ENCODE peak calls at places on chromosomes 5 and 9, in seven cellular contexts. One of them, this sample, is unnamed.

GRCh38 chr5:172854958-172855357 is 20.9 kb downstream of the ERGIC1 start:
- DNase-seq in caudate nucleus: no peak
- DNase-seq in iris pigment epithelial cell: no peak
- DNase-seq in NCI-H2081: no peak
- DNase-seq in stimulated activated CD8-positive, alpha-beta memory T cell treated with anti-CD3 and anti-CD28 coated beads, Interleukin-2, amount 100 ng/mL, for 1 hour: no peak
- DNase-seq in effector memory CD8-positive, alpha-beta T cell: no peak
- DNase-seq in AML-193: no peak
- DNase-seq in this sample: no peak

GRCh38 chr5:15500326-15500958 is 462 bp downstream of the FBXL7 start:
- DNase-seq in caudate nucleus: no peak
- DNase-seq in iris pigment epithelial cell: peak
- DNase-seq in NCI-H2081: no peak
- DNase-seq in stimulated activated CD8-positive, alpha-beta memory T cell treated with anti-CD3 and anti-CD28 coated beads, Interleukin-2, amount 100 ng/mL, for 1 hour: no peak
- DNase-seq in effector memory CD8-positive, alpha-beta T cell: no peak
- DNase-seq in AML-193: no peak
- DNase-seq in this sample: no peak

GRCh38 chr9:123401879-123402513 is 46.0 kb downstream of the CRB2 start:
- DNase-seq in caudate nucleus: peak
- DNase-seq in iris pigment epithelial cell: peak
- DNase-seq in NCI-H2081: peak
- DNase-seq in stimulated activated CD8-positive, alpha-beta memory T cell treated with anti-CD3 and anti-CD28 coated beads, Interleukin-2, amount 100 ng/mL, for 1 hour: no peak
- DNase-seq in effector memory CD8-positive, alpha-beta T cell: no peak
- DNase-seq in AML-193: peak
- DNase-seq in this sample: no peak

GRCh38 chr9:93963969-93964368 is 8.8 kb upstream of the BARX1 start:
- DNase-seq in caudate nucleus: no peak
- DNase-seq in iris pigment epithelial cell: no peak
- DNase-seq in NCI-H2081: no peak
- DNase-seq in stimulated activated CD8-positive, alpha-beta memory T cell treated with anti-CD3 and anti-CD28 coated beads, Interleukin-2, amount 100 ng/mL, for 1 hour: no peak
- DNase-seq in effector memory CD8-positive, alpha-beta T cell: no peak
- DNase-seq in AML-193: no peak
- DNase-seq in this sample: no peak

GRCh38 chr9:35771524-35771923 is 17.4 kb upstream of the MSMP start:
- DNase-seq in caudate nucleus: no peak
- DNase-seq in iris pigment epithelial cell: peak
- DNase-seq in NCI-H2081: peak
- DNase-seq in stimulated activated CD8-positive, alpha-beta memory T cell treated with anti-CD3 and anti-CD28 coated beads, Interleukin-2, amount 100 ng/mL, for 1 hour: no peak
- DNase-seq in effector memory CD8-positive, alpha-beta T cell: no peak
- DNase-seq in AML-193: no peak
- DNase-seq in this sample: no peak

GRCh38 chr5:133941456-133942196 is 26.8 kb downstream of the C5orf15 start:
- DNase-seq in caudate nucleus: no peak
- DNase-seq in iris pigment epithelial cell: no peak
- DNase-seq in NCI-H2081: no peak
- DNase-seq in stimulated activated CD8-positive, alpha-beta memory T cell treated with anti-CD3 and anti-CD28 coated beads, Interleukin-2, amount 100 ng/mL, for 1 hour: no peak
- DNase-seq in effector memory CD8-positive, alpha-beta T cell: no peak
- DNase-seq in AML-193: no peak
- DNase-seq in this sample: no peak

GRCh38 chr5:43041131-43041668 is 1.1 kb upstream of the ANXA2R start:
- DNase-seq in caudate nucleus: no peak
- DNase-seq in iris pigment epithelial cell: peak
- DNase-seq in NCI-H2081: peak
- DNase-seq in stimulated activated CD8-positive, alpha-beta memory T cell treated with anti-CD3 and anti-CD28 coated beads, Interleukin-2, amount 100 ng/mL, for 1 hour: no peak
- DNase-seq in effector memory CD8-positive, alpha-beta T cell: peak
- DNase-seq in AML-193: no peak
- DNase-seq in this sample: peak

GRCh38 chr9:76341616-76342015 is 52.6 kb downstream of the RFK start:
- DNase-seq in caudate nucleus: no peak
- DNase-seq in iris pigment epithelial cell: no peak
- DNase-seq in NCI-H2081: no peak
- DNase-seq in stimulated activated CD8-positive, alpha-beta memory T cell treated with anti-CD3 and anti-CD28 coated beads, Interleukin-2, amount 100 ng/mL, for 1 hour: no peak
- DNase-seq in effector memory CD8-positive, alpha-beta T cell: no peak
- DNase-seq in AML-193: no peak
- DNase-seq in this sample: no peak

GRCh38 chr5:119355636-119356383 is at the start of gene TNFAIP8:
- DNase-seq in caudate nucleus: peak
- DNase-seq in iris pigment epithelial cell: peak
- DNase-seq in NCI-H2081: no peak
- DNase-seq in stimulated activated CD8-positive, alpha-beta memory T cell treated with anti-CD3 and anti-CD28 coated beads, Interleukin-2, amount 100 ng/mL, for 1 hour: peak
- DNase-seq in effector memory CD8-positive, alpha-beta T cell: peak
- DNase-seq in AML-193: no peak
- DNase-seq in this sample: peak

GRCh38 chr5:170591055-170591454 is 87.2 kb downstream of the KCNIP1 start:
- DNase-seq in caudate nucleus: no peak
- DNase-seq in iris pigment epithelial cell: no peak
- DNase-seq in NCI-H2081: no peak
- DNase-seq in stimulated activated CD8-positive, alpha-beta memory T cell treated with anti-CD3 and anti-CD28 coated beads, Interleukin-2, amount 100 ng/mL, for 1 hour: no peak
- DNase-seq in effector memory CD8-positive, alpha-beta T cell: no peak
- DNase-seq in AML-193: no peak
- DNase-seq in this sample: no peak

GRCh38 chr9:126844085-126844484 is 16.4 kb upstream of the ZBTB34 start:
- DNase-seq in caudate nucleus: no peak
- DNase-seq in iris pigment epithelial cell: peak
- DNase-seq in NCI-H2081: no peak
- DNase-seq in stimulated activated CD8-positive, alpha-beta memory T cell treated with anti-CD3 and anti-CD28 coated beads, Interleukin-2, amount 100 ng/mL, for 1 hour: no peak
- DNase-seq in effector memory CD8-positive, alpha-beta T cell: no peak
- DNase-seq in AML-193: no peak
- DNase-seq in this sample: no peak

GRCh38 chr5:181243521-181244307 is at the start of gene RACK1:
- DNase-seq in caudate nucleus: no peak
- DNase-seq in iris pigment epithelial cell: peak
- DNase-seq in NCI-H2081: no peak
- DNase-seq in stimulated activated CD8-positive, alpha-beta memory T cell treated with anti-CD3 and anti-CD28 coated beads, Interleukin-2, amount 100 ng/mL, for 1 hour: peak
- DNase-seq in effector memory CD8-positive, alpha-beta T cell: peak
- DNase-seq in AML-193: no peak
- DNase-seq in this sample: no peak

GRCh38 chr9:88183798-88184495 is 45.7 kb upstream of the SPATA31C2 start:
- DNase-seq in caudate nucleus: no peak
- DNase-seq in iris pigment epithelial cell: peak
- DNase-seq in NCI-H2081: no peak
- DNase-seq in stimulated activated CD8-positive, alpha-beta memory T cell treated with anti-CD3 and anti-CD28 coated beads, Interleukin-2, amount 100 ng/mL, for 1 hour: no peak
- DNase-seq in effector memory CD8-positive, alpha-beta T cell: no peak
- DNase-seq in AML-193: no peak
- DNase-seq in this sample: no peak

GRCh38 chr5:151757233-151758140 is 944 bp downstream of the ATOX1 start:
- DNase-seq in caudate nucleus: no peak
- DNase-seq in iris pigment epithelial cell: no peak
- DNase-seq in NCI-H2081: no peak
- DNase-seq in stimulated activated CD8-positive, alpha-beta memory T cell treated with anti-CD3 and anti-CD28 coated beads, Interleukin-2, amount 100 ng/mL, for 1 hour: no peak
- DNase-seq in effector memory CD8-positive, alpha-beta T cell: no peak
- DNase-seq in AML-193: no peak
- DNase-seq in this sample: no peak

GRCh38 chr9:129626944-129627297 is 958 bp downstream of the NTMT1 start:
- DNase-seq in caudate nucleus: no peak
- DNase-seq in iris pigment epithelial cell: peak
- DNase-seq in NCI-H2081: no peak
- DNase-seq in stimulated activated CD8-positive, alpha-beta memory T cell treated with anti-CD3 and anti-CD28 coated beads, Interleukin-2, amount 100 ng/mL, for 1 hour: no peak
- DNase-seq in effector memory CD8-positive, alpha-beta T cell: no peak
- DNase-seq in AML-193: no peak
- DNase-seq in this sample: no peak

GRCh38 chr5:72096602-72097205 is 10.6 kb upstream of the MAP1B start:
- DNase-seq in caudate nucleus: no peak
- DNase-seq in iris pigment epithelial cell: no peak
- DNase-seq in NCI-H2081: no peak
- DNase-seq in stimulated activated CD8-positive, alpha-beta memory T cell treated with anti-CD3 and anti-CD28 coated beads, Interleukin-2, amount 100 ng/mL, for 1 hour: no peak
- DNase-seq in effector memory CD8-positive, alpha-beta T cell: no peak
- DNase-seq in AML-193: no peak
- DNase-seq in this sample: no peak

GRCh38 chr5:114316167-114316566 is 45.7 kb upstream of the KCNN2 start:
- DNase-seq in caudate nucleus: no peak
- DNase-seq in iris pigment epithelial cell: no peak
- DNase-seq in NCI-H2081: no peak
- DNase-seq in stimulated activated CD8-positive, alpha-beta memory T cell treated with anti-CD3 and anti-CD28 coated beads, Interleukin-2, amount 100 ng/mL, for 1 hour: no peak
- DNase-seq in effector memory CD8-positive, alpha-beta T cell: no peak
- DNase-seq in AML-193: no peak
- DNase-seq in this sample: no peak

GRCh38 chr5:16568875-16569580 is 47.8 kb downstream of the RETREG1 start:
- DNase-seq in caudate nucleus: peak
- DNase-seq in iris pigment epithelial cell: peak
- DNase-seq in NCI-H2081: peak
- DNase-seq in stimulated activated CD8-positive, alpha-beta memory T cell treated with anti-CD3 and anti-CD28 coated beads, Interleukin-2, amount 100 ng/mL, for 1 hour: no peak
- DNase-seq in effector memory CD8-positive, alpha-beta T cell: no peak
- DNase-seq in AML-193: no peak
- DNase-seq in this sample: no peak

GRCh38 chr5:62286834-62287611 is 19.0 kb upstream of the KIF2A start:
- DNase-seq in caudate nucleus: no peak
- DNase-seq in iris pigment epithelial cell: no peak
- DNase-seq in NCI-H2081: no peak
- DNase-seq in stimulated activated CD8-positive, alpha-beta memory T cell treated with anti-CD3 and anti-CD28 coated beads, Interleukin-2, amount 100 ng/mL, for 1 hour: no peak
- DNase-seq in effector memory CD8-positive, alpha-beta T cell: no peak
- DNase-seq in AML-193: no peak
- DNase-seq in this sample: no peak